ENCODE peak calls at places on chromosomes 1 and 21, in six cellular contexts. O, Y, I, A, C and Q are unnamed samples.

GRCh38 chr1:87305096-87305495 is 23.6 kb upstream of the LMO4 start:
- DNase-seq in O (no peak), Y (no peak), I (no peak), A (no peak), C (no peak), Q (no peak)

GRCh38 chr1:8154621-8155052 is 128.5 kb upstream of the ERRFI1 start:
- DNase-seq in O (no peak), Y (no peak), I (no peak), A (no peak), C (peak; percentile 89), Q (no peak)

GRCh38 chr1:157176591-157177121 is 38.5 kb upstream of the ETV3 start:
- DNase-seq in O (no peak), Y (no peak), I (no peak), A (no peak), C (no peak), Q (no peak)

GRCh38 chr1:21703318-21703963 is 34.3 kb upstream of the RAP1GAP start:
- DNase-seq in O (no peak), Y (no peak), I (peak; percentile 41), A (peak; percentile 6), C (peak; percentile 17), Q (no peak)

GRCh38 chr21:38489729-38490128 is 8.5 kb downstream of the ERG start:
- DNase-seq in O (no peak), Y (no peak), I (no peak), A (no peak), C (no peak), Q (no peak)

GRCh38 chr1:10196991-10197390 is 13.4 kb upstream of the KIF1B start:
- DNase-seq in O (no peak), Y (no peak), I (no peak), A (no peak), C (peak; percentile 17), Q (no peak)

GRCh38 chr1:22918644-22919043 is 54.0 kb downstream of the LACTBL1 start:
- DNase-seq in O (no peak), Y (no peak), I (no peak), A (no peak), C (no peak), Q (no peak)

GRCh38 chr1:203177471-203178039 is 1.9 kb upstream of the MYBPH start:
- DNase-seq in O (no peak), Y (no peak), I (peak; percentile 55), A (no peak), C (peak; percentile 86), Q (no peak)

GRCh38 chr1:46171872-46172271 is 3.0 kb upstream of the TSPAN1 start:
- DNase-seq in O (no peak), Y (no peak), I (no peak), A (no peak), C (no peak), Q (no peak)

GRCh38 chr1:104172243-104172681 is 422.6 kb downstream of the AMY1C start:
- DNase-seq in O (no peak), Y (no peak), I (no peak), A (no peak), C (no peak), Q (no peak)

GRCh38 chr21:42308914-42309752 is 6.1 kb downstream of the TFF3 start:
- DNase-seq in O (no peak), Y (no peak), I (no peak), A (no peak), C (no peak), Q (no peak)

GRCh38 chr1:209080170-209080781 is 503.2 kb upstream of the CAMK1G start:
- DNase-seq in O (no peak), Y (no peak), I (peak; percentile 58), A (no peak), C (peak; percentile 67), Q (no peak)

GRCh38 chr1:234212764-234213406 is 160.4 kb upstream of the COA6 start:
- DNase-seq in O (no peak), Y (no peak), I (peak; percentile 66), A (peak; percentile 78), C (peak; percentile 66), Q (no peak)

GRCh38 chr1:27872802-27873665 is 690 bp downstream of the THEMIS2 start:
- DNase-seq in O (no peak), Y (no peak), I (no peak), A (peak; percentile 59), C (no peak), Q (no peak)

GRCh38 chr1:36981126-36981525 is 53.2 kb downstream of the GRIK3 start:
- DNase-seq in O (no peak), Y (no peak), I (no peak), A (no peak), C (no peak), Q (no peak)

GRCh38 chr1:53557830-53558784 is 98.9 kb downstream of the DMRTB1 start:
- DNase-seq in O (no peak), Y (no peak), I (no peak), A (no peak), C (no peak), Q (no peak)

GRCh38 chr1:20723537-20724363 is 5.9 kb upstream of the KIF17 start:
- DNase-seq in O (no peak), Y (peak; percentile 9), I (no peak), A (no peak), C (no peak), Q (no peak)

GRCh38 chr21:35159881-35160280 is 110.8 kb upstream of the RUNX1 start:
- DNase-seq in O (no peak), Y (no peak), I (no peak), A (no peak), C (peak; percentile 92), Q (no peak)

GRCh38 chr1:110673805-110674336 is 869 bp downstream of the KCNA3 start:
- DNase-seq in O (no peak), Y (no peak), I (no peak), A (peak; percentile 52), C (no peak), Q (peak; percentile 36)

GRCh38 chr1:223106856-223107255 is 36.2 kb downstream of the TLR5 start:
- DNase-seq in O (no peak), Y (no peak), I (peak; percentile 7), A (no peak), C (no peak), Q (no peak)

GRCh38 chr1:196690582-196690981 is 38.7 kb downstream of the CFH start:
- DNase-seq in O (no peak), Y (no peak), I (no peak), A (no peak), C (no peak), Q (no peak)

GRCh38 chr21:31310750-31311149 is 33.3 kb downstream of the TIAM1 start:
- DNase-seq in O (no peak), Y (no peak), I (no peak), A (no peak), C (no peak), Q (no peak)

GRCh38 chr1:82330330-82330729 is 529.6 kb downstream of the ADGRL2 start:
- DNase-seq in O (no peak), Y (no peak), I (no peak), A (no peak), C (no peak), Q (no peak)

GRCh38 chr1:236124965-236125364 is 17.4 kb upstream of the GPR137B start:
- DNase-seq in O (no peak), Y (no peak), I (no peak), A (peak; percentile 36), C (no peak), Q (no peak)

GRCh38 chr1:68799096-68799495 is 302.2 kb upstream of the DEPDC1 start:
- DNase-seq in O (no peak), Y (no peak), I (no peak), A (no peak), C (no peak), Q (no peak)

GRCh38 chr1:56915960-56916359 is 49.9 kb downstream of the C8B start:
- DNase-seq in O (no peak), Y (peak; percentile 25), I (no peak), A (no peak), C (peak; percentile 6), Q (no peak)

GRCh38 chr1:22503721-22504410 is 52.2 kb downstream of the ZBTB40 start:
- DNase-seq in O (no peak), Y (no peak), I (no peak), A (no peak), C (no peak), Q (no peak)

GRCh38 chr1:22190251-22190650 is 47.4 kb upstream of the WNT4 start:
- DNase-seq in O (no peak), Y (no peak), I (no peak), A (no peak), C (no peak), Q (no peak)

GRCh38 chr1:228544921-228545591 is 57.9 kb downstream of the RNF187 start:
- DNase-seq in O (no peak), Y (no peak), I (no peak), A (no peak), C (no peak), Q (no peak)

GRCh38 chr1:99590578-99591209 is 55.2 kb upstream of the PALMD start:
- DNase-seq in O (no peak), Y (peak; percentile 46), I (no peak), A (no peak), C (peak; percentile 98), Q (no peak)

GRCh38 chr1:37722181-37723071 is 30.1 kb downstream of the CDCA8 start:
- DNase-seq in O (no peak), Y (no peak), I (no peak), A (no peak), C (no peak), Q (no peak)

GRCh38 chr1:177274687-177275211 is 104.0 kb downstream of the BRINP2 start:
- DNase-seq in O (no peak), Y (peak; percentile 42), I (no peak), A (no peak), C (peak; percentile 79), Q (no peak)

GRCh38 chr1:54857066-54857660 is 29.8 kb downstream of the DHCR24 start:
- DNase-seq in O (no peak), Y (no peak), I (no peak), A (no peak), C (no peak), Q (no peak)

GRCh38 chr1:232283864-232284263 is 346.1 kb downstream of the SIPA1L2 start:
- DNase-seq in O (no peak), Y (no peak), I (no peak), A (no peak), C (no peak), Q (no peak)

GRCh38 chr1:227915564-227916553 is 31.9 kb downstream of the WNT9A start:
- DNase-seq in O (no peak), Y (no peak), I (no peak), A (no peak), C (no peak), Q (no peak)

GRCh38 chr1:214550339-214551051 is 907 bp downstream of the PTPN14 start:
- DNase-seq in O (no peak), Y (no peak), I (no peak), A (no peak), C (no peak), Q (no peak)